ENCODE peak calls at places on chromosomes 7 and 10, in six cellular contexts. One of them, this sample, is unnamed.

GRCh38 chr10:114215033-114215432 is 24.0 kb upstream of the VWA2 start:
- DNase-seq in GM23338: no peak
- DNase-seq in fibroblast of lung: no peak
- DNase-seq in A549: no peak
- DNase-seq in right atrium auricular region: no peak
- DNase-seq in uterus: no peak
- DNase-seq in this sample: no peak

GRCh38 chr10:79354141-79354540 is 6.9 kb downstream of the PPIF start:
- DNase-seq in GM23338: no peak
- DNase-seq in right atrium auricular region: no peak
- DNase-seq in uterus: no peak
- DNase-seq in A549: no peak
- DNase-seq in fibroblast of lung: no peak
- DNase-seq in this sample: no peak

GRCh38 chr10:129057856-129058663 is 409.0 kb upstream of the MGMT start:
- DNase-seq in right atrium auricular region: no peak
- DNase-seq in uterus: no peak
- DNase-seq in GM23338: no peak
- DNase-seq in A549: no peak
- DNase-seq in fibroblast of lung: no peak
- DNase-seq in this sample: no peak

GRCh38 chr7:101626069-101626671 is 2.9 kb downstream of the MYL10 start:
- DNase-seq in GM23338: no peak
- DNase-seq in uterus: no peak
- DNase-seq in fibroblast of lung: no peak
- DNase-seq in A549: no peak
- DNase-seq in right atrium auricular region: no peak
- DNase-seq in this sample: no peak

GRCh38 chr7:123687161-123687560 is 31.5 kb downstream of the LMOD2 start:
- DNase-seq in fibroblast of lung: no peak
- DNase-seq in GM23338: no peak
- DNase-seq in uterus: no peak
- DNase-seq in right atrium auricular region: no peak
- DNase-seq in A549: no peak
- DNase-seq in this sample: no peak

GRCh38 chr10:53109320-53109719 is 336.7 kb upstream of the MBL2 start:
- DNase-seq in right atrium auricular region: no peak
- DNase-seq in fibroblast of lung: no peak
- DNase-seq in A549: no peak
- DNase-seq in uterus: no peak
- DNase-seq in GM23338: no peak
- DNase-seq in this sample: no peak

GRCh38 chr7:133858311-133858710 is 268.8 kb upstream of the LRGUK start:
- DNase-seq in GM23338: no peak
- DNase-seq in fibroblast of lung: no peak
- DNase-seq in A549: no peak
- DNase-seq in right atrium auricular region: no peak
- DNase-seq in uterus: no peak
- DNase-seq in this sample: no peak

GRCh38 chr10:96587255-96588059 is 645 bp upstream of the TM9SF3 start:
- DNase-seq in fibroblast of lung: peak; percentile 86
- DNase-seq in uterus: peak; percentile 80
- DNase-seq in A549: peak; percentile 72
- DNase-seq in right atrium auricular region: peak; percentile 88
- DNase-seq in GM23338: peak; percentile 76
- DNase-seq in this sample: no peak

GRCh38 chr7:46681865-46682503 is 760.9 kb upstream of the IGFBP3 start:
- DNase-seq in uterus: peak; percentile 34
- DNase-seq in fibroblast of lung: no peak
- DNase-seq in A549: no peak
- DNase-seq in GM23338: no peak
- DNase-seq in right atrium auricular region: no peak
- DNase-seq in this sample: peak; percentile 29

GRCh38 chr10:80132299-80133139 is at the start of gene PLAC9:
- DNase-seq in right atrium auricular region: peak; percentile 55
- DNase-seq in GM23338: peak; percentile 73
- DNase-seq in uterus: no peak
- DNase-seq in A549: no peak
- DNase-seq in fibroblast of lung: peak; percentile 37
- DNase-seq in this sample: peak; percentile 53

GRCh38 chr7:12712236-12712635 is 24.8 kb downstream of the ARL4A start:
- DNase-seq in fibroblast of lung: no peak
- DNase-seq in uterus: no peak
- DNase-seq in A549: no peak
- DNase-seq in right atrium auricular region: no peak
- DNase-seq in GM23338: no peak
- DNase-seq in this sample: no peak

GRCh38 chr10:17527530-17528146 is 73.2 kb upstream of the ST8SIA6 start:
- DNase-seq in uterus: no peak
- DNase-seq in right atrium auricular region: no peak
- DNase-seq in A549: peak; percentile 78
- DNase-seq in GM23338: peak; percentile 27
- DNase-seq in fibroblast of lung: peak; percentile 95
- DNase-seq in this sample: no peak

GRCh38 chr10:44384601-44385422 is at the start of gene CXCL12:
- DNase-seq in A549: no peak
- DNase-seq in fibroblast of lung: peak; percentile 55
- DNase-seq in GM23338: peak; percentile 79
- DNase-seq in uterus: peak; percentile 51
- DNase-seq in right atrium auricular region: peak; percentile 57
- DNase-seq in this sample: peak; percentile 64

GRCh38 chr7:13979671-13980438 is 9.6 kb downstream of the ETV1 start:
- DNase-seq in fibroblast of lung: peak; percentile 65
- DNase-seq in A549: no peak
- DNase-seq in uterus: no peak
- DNase-seq in right atrium auricular region: no peak
- DNase-seq in GM23338: no peak
- DNase-seq in this sample: peak; percentile 63

GRCh38 chr10:132593900-132594876 is 56.6 kb downstream of the INPP5A start:
- DNase-seq in A549: no peak
- DNase-seq in fibroblast of lung: no peak
- DNase-seq in GM23338: no peak
- DNase-seq in right atrium auricular region: no peak
- DNase-seq in uterus: no peak
- DNase-seq in this sample: no peak

GRCh38 chr7:105688617-105689016 is 107.3 kb upstream of the EFCAB10 start:
- DNase-seq in A549: no peak
- DNase-seq in right atrium auricular region: no peak
- DNase-seq in uterus: no peak
- DNase-seq in fibroblast of lung: no peak
- DNase-seq in GM23338: no peak
- DNase-seq in this sample: no peak

GRCh38 chr7:2966466-2967078 is 77.1 kb downstream of the CARD11 start:
- DNase-seq in fibroblast of lung: no peak
- DNase-seq in A549: no peak
- DNase-seq in GM23338: no peak
- DNase-seq in uterus: no peak
- DNase-seq in right atrium auricular region: no peak
- DNase-seq in this sample: no peak

GRCh38 chr7:142380064-142380463 is 122.2 kb upstream of the PRSS58 start:
- DNase-seq in A549: no peak
- DNase-seq in right atrium auricular region: no peak
- DNase-seq in uterus: no peak
- DNase-seq in fibroblast of lung: no peak
- DNase-seq in GM23338: no peak
- DNase-seq in this sample: no peak

GRCh38 chr7:73429218-73429617 is 4.4 kb upstream of the FZD9 start:
- DNase-seq in right atrium auricular region: no peak
- DNase-seq in GM23338: peak; percentile 75
- DNase-seq in fibroblast of lung: peak; percentile 39
- DNase-seq in uterus: no peak
- DNase-seq in A549: no peak
- DNase-seq in this sample: peak; percentile 54

GRCh38 chr10:47376522-47377220 is 7.4 kb downstream of the ZNF488 start:
- DNase-seq in A549: no peak
- DNase-seq in fibroblast of lung: no peak
- DNase-seq in uterus: no peak
- DNase-seq in right atrium auricular region: peak; percentile 11
- DNase-seq in GM23338: no peak
- DNase-seq in this sample: no peak

GRCh38 chr7:149772236-149772820 is 1.1 kb downstream of the ZNF467 start:
- DNase-seq in right atrium auricular region: no peak
- DNase-seq in A549: no peak
- DNase-seq in GM23338: peak; percentile 75
- DNase-seq in uterus: peak; percentile 46
- DNase-seq in fibroblast of lung: no peak
- DNase-seq in this sample: no peak

GRCh38 chr10:3848768-3849643 is 64.0 kb upstream of the KLF6 start:
- DNase-seq in A549: no peak
- DNase-seq in uterus: no peak
- DNase-seq in GM23338: no peak
- DNase-seq in fibroblast of lung: peak; percentile 86
- DNase-seq in right atrium auricular region: no peak
- DNase-seq in this sample: no peak

GRCh38 chr10:43228783-43229207 is 38.1 kb downstream of the RASGEF1A start:
- DNase-seq in right atrium auricular region: no peak
- DNase-seq in A549: no peak
- DNase-seq in fibroblast of lung: no peak
- DNase-seq in GM23338: no peak
- DNase-seq in uterus: no peak
- DNase-seq in this sample: no peak

GRCh38 chr7:131774419-131775220 is 218.2 kb upstream of the PODXL start:
- DNase-seq in uterus: no peak
- DNase-seq in right atrium auricular region: no peak
- DNase-seq in fibroblast of lung: peak; percentile 2
- DNase-seq in A549: no peak
- DNase-seq in GM23338: peak; percentile 57
- DNase-seq in this sample: peak; percentile 21

GRCh38 chr7:75889223-75889825 is 10.5 kb downstream of the RHBDD2 start:
- DNase-seq in right atrium auricular region: no peak
- DNase-seq in uterus: no peak
- DNase-seq in fibroblast of lung: no peak
- DNase-seq in A549: no peak
- DNase-seq in GM23338: no peak
- DNase-seq in this sample: no peak

GRCh38 chr7:75889826-75890225 is 11.0 kb downstream of the RHBDD2 start:
- DNase-seq in uterus: no peak
- DNase-seq in fibroblast of lung: peak; percentile 86
- DNase-seq in A549: no peak
- DNase-seq in GM23338: no peak
- DNase-seq in right atrium auricular region: no peak
- DNase-seq in this sample: peak; percentile 60

GRCh38 chr7:75888464-75889222 is 9.8 kb downstream of the RHBDD2 start:
- DNase-seq in uterus: no peak
- DNase-seq in A549: no peak
- DNase-seq in fibroblast of lung: peak; percentile 39
- DNase-seq in GM23338: no peak
- DNase-seq in right atrium auricular region: no peak
- DNase-seq in this sample: no peak

GRCh38 chr7:75892634-75893272 is 13.9 kb downstream of the RHBDD2 start:
- DNase-seq in uterus: peak; percentile 59
- DNase-seq in fibroblast of lung: peak; percentile 38
- DNase-seq in right atrium auricular region: peak; percentile 81
- DNase-seq in A549: no peak
- DNase-seq in GM23338: no peak
- DNase-seq in this sample: no peak

GRCh38 chr7:75891815-75892411 is 13.1 kb downstream of the RHBDD2 start:
- DNase-seq in right atrium auricular region: no peak
- DNase-seq in GM23338: no peak
- DNase-seq in fibroblast of lung: no peak
- DNase-seq in A549: no peak
- DNase-seq in uterus: no peak
- DNase-seq in this sample: no peak
- H3K27ac ChIP-seq in right atrium auricular region: no peak overlapping the region
- H3K27ac ChIP-seq in GM23338: no peak overlapping the region
- H3K27ac ChIP-seq in fibroblast of lung: no peak overlapping the region
- H3K27ac ChIP-seq in A549: no peak overlapping the region
- H3K27ac ChIP-seq in uterus: no peak overlapping the region
- H3K27ac ChIP-seq in this sample: no peak overlapping the region

GRCh38 chr7:99357701-99358490 is 16.6 kb upstream of the ARPC1B start:
- DNase-seq in uterus: no peak
- DNase-seq in fibroblast of lung: no peak
- DNase-seq in A549: no peak
- DNase-seq in right atrium auricular region: no peak
- DNase-seq in GM23338: no peak
- DNase-seq in this sample: no peak

GRCh38 chr7:99355098-99355497 is 19.4 kb upstream of the ARPC1B start:
- DNase-seq in A549: no peak
- DNase-seq in GM23338: no peak
- DNase-seq in right atrium auricular region: no peak
- DNase-seq in fibroblast of lung: no peak
- DNase-seq in uterus: no peak
- DNase-seq in this sample: no peak

GRCh38 chr7:99363286-99363685 is 11.2 kb upstream of the ARPC1B start:
- DNase-seq in A549: no peak
- DNase-seq in uterus: no peak
- DNase-seq in GM23338: no peak
- DNase-seq in right atrium auricular region: no peak
- DNase-seq in fibroblast of lung: peak; percentile 57
- DNase-seq in this sample: no peak

GRCh38 chr7:99362801-99363200 is 11.7 kb upstream of the ARPC1B start:
- DNase-seq in A549: no peak
- DNase-seq in GM23338: no peak
- DNase-seq in fibroblast of lung: peak; percentile 93
- DNase-seq in uterus: no peak
- DNase-seq in right atrium auricular region: no peak
- DNase-seq in this sample: no peak

DNA sequence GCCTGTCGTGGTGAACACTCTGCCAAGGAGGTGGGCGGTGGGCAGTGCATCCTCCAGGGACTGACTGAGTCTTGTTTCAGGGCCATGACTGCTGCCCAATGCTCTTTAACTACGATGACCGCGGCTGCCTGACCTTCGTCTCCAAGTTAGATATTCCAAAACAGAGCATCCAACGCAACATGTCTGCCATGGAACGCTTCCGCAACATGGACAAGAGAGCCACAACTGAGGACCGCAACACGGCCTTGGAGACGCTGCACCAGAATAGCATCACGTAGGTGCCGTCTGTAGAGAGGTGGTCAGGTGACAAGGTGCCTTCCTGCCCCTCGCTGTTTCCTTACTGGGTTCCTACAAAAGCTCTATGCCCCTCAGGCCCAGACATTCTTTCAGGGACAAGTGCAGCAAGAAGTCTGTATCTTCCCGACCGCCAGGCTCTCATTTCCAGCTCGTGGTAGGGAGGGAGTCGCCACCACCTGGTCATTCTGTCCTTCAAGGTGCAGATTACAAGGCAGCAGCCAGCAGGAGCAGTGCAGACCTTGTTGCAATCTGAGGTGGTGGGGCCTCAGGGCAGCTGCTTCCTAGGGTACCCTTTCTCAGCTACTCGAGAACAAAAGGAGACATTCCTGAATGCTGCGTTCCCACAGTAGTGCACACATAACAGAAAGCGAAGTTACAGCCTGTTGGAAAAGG is 14.9 kb upstream of the ARPC1B start:
- DNase-seq in right atrium auricular region: no peak
- DNase-seq in fibroblast of lung: no peak
- DNase-seq in uterus: no peak
- DNase-seq in A549: no peak
- DNase-seq in GM23338: peak; percentile 69
- DNase-seq in this sample: no peak
- H3K27ac ChIP-seq in right atrium auricular region: no peak overlapping the region
- H3K27ac ChIP-seq in fibroblast of lung: no peak overlapping the region
- H3K27ac ChIP-seq in uterus: no peak overlapping the region
- H3K27ac ChIP-seq in A549: no peak overlapping the region
- H3K27ac ChIP-seq in GM23338: no peak overlapping the region
- H3K27ac ChIP-seq in this sample: peak overlapping the region; percentile 17

GRCh38 chr10:121573541-121573941 is 24.7 kb downstream of the FGFR2 start:
- DNase-seq in GM23338: no peak
- DNase-seq in fibroblast of lung: no peak
- DNase-seq in right atrium auricular region: no peak
- DNase-seq in A549: no peak
- DNase-seq in uterus: no peak
- DNase-seq in this sample: no peak
- H3K27ac ChIP-seq in GM23338: peak overlapping the region; percentile 88
- H3K27ac ChIP-seq in fibroblast of lung: no peak overlapping the region
- H3K27ac ChIP-seq in right atrium auricular region: no peak overlapping the region
- H3K27ac ChIP-seq in A549: no peak overlapping the region
- H3K27ac ChIP-seq in uterus: peak overlapping the region; percentile 77
- H3K27ac ChIP-seq in this sample: peak overlapping the region; percentile 75

GRCh38 chr10:91627344-91628102 is 5.3 kb downstream of the PPP1R3C start:
- DNase-seq in fibroblast of lung: no peak
- DNase-seq in uterus: no peak
- DNase-seq in GM23338: no peak
- DNase-seq in A549: no peak
- DNase-seq in right atrium auricular region: no peak
- DNase-seq in this sample: no peak
- H3K27ac ChIP-seq in fibroblast of lung: no peak overlapping the region
- H3K27ac ChIP-seq in uterus: peak overlapping the region; percentile 33
- H3K27ac ChIP-seq in GM23338: no peak overlapping the region
- H3K27ac ChIP-seq in A549: no peak overlapping the region
- H3K27ac ChIP-seq in right atrium auricular region: peak overlapping the region; percentile 92
- H3K27ac ChIP-seq in this sample: peak overlapping the region; percentile 71

This sample was measured in cardiac muscle cell.